ENCODE peak calls at places on chromosomes 3 and 15, in five cellular contexts. U is K562, P is GM12878, B is HCT116, K is HepG2. H is an unnamed sample.

GRCh38 chr3:11690863-11691833 is 47.4 kb upstream of the VGLL4 start:
- DNase-seq in U (no peak), P (no peak), K (peak), B (no peak), H (no peak)

GRCh38 chr3:60610441-60611112 is 640.7 kb downstream of the FHIT start:
- DNase-seq in P (no peak), K (no peak), U (no peak), B (no peak), H (no peak)

GRCh38 chr3:58043933-58044332 is 35.7 kb downstream of the FLNB start:
- DNase-seq in U (no peak), K (no peak), B (no peak), P (no peak), H (no peak)

GRCh38 chr3:57689367-57690053 is 3.4 kb downstream of the DENND6A start:
- DNase-seq in U (peak), B (no peak), K (no peak), P (no peak), H (no peak)

GRCh38 chr3:125013095-125013494 is 42.7 kb downstream of the HEG1 start:
- DNase-seq in P (no peak), B (no peak), K (no peak), U (no peak), H (no peak)

GRCh38 chr3:146334151-146334550 is 83.2 kb upstream of the PLSCR4 start:
- DNase-seq in U (no peak), K (no peak), P (no peak), B (no peak), H (no peak)

GRCh38 chr3:100316656-100317069 is 17.9 kb upstream of the NIT2 start:
- DNase-seq in P (no peak), B (peak), U (peak), K (peak), H (no peak)

GRCh38 chr3:15272431-15273196 is 59.8 kb downstream of the SH3BP5 start:
- DNase-seq in U (no peak), B (no peak), P (no peak), K (no peak), H (no peak)

GRCh38 chr3:106215047-106215446 is 346.2 kb upstream of the CBLB start:
- DNase-seq in B (no peak), U (peak), K (no peak), P (no peak), H (no peak)

GRCh38 chr3:46902188-46902631 is 24.7 kb downstream of the PTH1R start:
- DNase-seq in P (no peak), K (no peak), B (no peak), U (no peak), H (no peak)

GRCh38 chr3:60912142-60912541 is 339.1 kb downstream of the FHIT start:
- DNase-seq in U (no peak), B (no peak), K (no peak), P (no peak), H (no peak)

GRCh38 chr3:11291808-11292207 is 19.6 kb downstream of the ATG7 start:
- DNase-seq in U (no peak), P (no peak), B (no peak), K (no peak), H (no peak)

GRCh38 chr3:195106418-195106906 is 164.5 kb downstream of the XXYLT1 start:
- DNase-seq in U (peak), B (no peak), K (no peak), P (no peak), H (no peak)
- TF ChIP-seq SIN3A in U (no peak), B (no peak), K (no peak), P (peak), H (no peak)

GRCh38 chr15:92452143-92452542 is 58.5 kb downstream of the ST8SIA2 start:
- DNase-seq in B (no peak), K (no peak), U (no peak), P (no peak), H (no peak)
- TF ChIP-seq ZNF274 in B (no peak), K (no peak), U (no peak), P (no peak), H (no peak)

DNA sequence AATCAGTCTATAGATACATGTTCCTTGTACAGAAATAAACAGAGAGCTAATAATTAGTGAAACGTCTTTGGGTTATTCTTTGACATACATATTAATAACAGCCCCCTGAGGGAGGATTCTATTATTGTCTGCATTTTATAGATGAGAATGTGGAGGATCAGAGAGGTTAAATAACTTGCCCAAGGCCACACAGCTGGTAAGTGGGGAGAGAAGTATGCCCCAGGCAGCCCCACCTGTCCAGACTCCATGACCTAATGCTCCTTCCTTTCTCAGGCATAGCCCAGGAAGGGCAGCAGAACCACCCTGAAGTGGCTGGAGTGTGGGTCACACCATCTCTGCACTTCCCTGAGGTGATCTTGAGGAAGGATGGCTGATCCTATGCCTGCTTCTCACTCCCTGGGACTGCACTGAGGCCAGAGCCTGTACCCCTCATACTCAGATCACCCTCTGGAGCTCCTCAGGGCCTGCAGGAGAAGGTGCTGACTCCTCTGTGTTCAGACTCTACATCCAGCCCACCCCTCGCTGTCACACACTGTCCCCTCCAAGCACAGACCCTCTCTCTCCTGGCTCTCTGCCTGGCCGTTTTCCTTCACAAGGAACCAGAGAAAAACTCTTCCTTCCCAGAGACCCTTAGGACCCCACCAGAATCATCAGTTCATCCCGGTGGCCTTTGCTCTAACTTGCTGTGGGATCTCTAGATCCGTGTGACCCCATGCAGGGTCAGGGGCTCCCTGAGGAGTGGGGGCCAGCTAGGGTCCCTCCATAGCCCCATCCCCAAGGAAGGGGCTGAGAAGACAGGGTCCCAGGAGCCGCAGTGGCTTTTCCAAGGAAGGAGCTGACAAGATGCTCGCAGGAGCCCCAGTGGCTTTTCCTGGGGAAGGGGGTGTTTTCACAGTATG is 4.4 kb upstream of the HHATL start:
- DNase-seq in K (no peak), U (no peak), B (no peak), P (no peak), H (no peak)
- TF ChIP-seq SIN3A in K (no peak), U (no peak), B (no peak), P (no peak), H (no peak)

DNA sequence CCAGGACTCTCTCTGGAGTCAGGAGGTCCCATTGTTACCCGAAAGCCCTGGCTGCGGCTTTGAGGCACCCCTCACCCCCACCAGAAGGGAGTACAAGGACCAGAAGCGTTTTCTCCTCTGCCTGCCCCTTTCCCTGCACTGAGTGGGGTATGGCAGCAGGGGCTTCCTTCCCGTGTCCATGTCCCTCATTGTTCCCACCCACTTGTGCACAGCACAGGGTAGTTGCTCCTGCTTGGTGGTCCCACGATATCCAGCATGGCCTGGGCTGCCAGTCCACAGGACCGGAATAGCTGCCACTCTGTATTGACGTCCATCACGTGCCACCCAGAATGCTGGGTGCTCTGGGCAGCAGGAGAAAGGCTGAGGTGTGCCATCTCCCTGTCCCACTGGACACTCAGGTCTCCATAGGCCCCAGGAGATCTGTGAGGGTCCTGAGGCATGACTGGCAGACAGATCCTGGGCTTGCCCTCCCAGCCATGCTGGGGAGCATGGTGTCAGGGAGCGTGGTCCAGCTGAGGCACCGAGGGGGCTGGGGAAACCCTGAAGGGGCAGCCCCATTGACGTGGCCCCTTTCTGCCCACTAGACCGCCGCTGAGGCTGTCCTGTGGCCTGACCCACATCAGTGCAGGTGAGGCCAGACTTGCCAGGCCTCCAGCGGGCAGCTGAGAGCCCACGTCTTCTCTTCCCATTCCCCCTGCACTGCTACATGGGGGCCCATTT is 45.3 kb upstream of the SEC22A start:
- DNase-seq in U (no peak), B (no peak), P (no peak), K (no peak), H (peak)
- TF ChIP-seq ZNF274 in U (no peak), B (no peak), P (no peak), K (no peak), H (no peak)

GRCh38 chr15:66253643-66254363 is at the start of gene MEGF11:
- DNase-seq in K (no peak), P (no peak), U (peak), B (no peak), H (peak)
- TF ChIP-seq SIN3A in K (no peak), P (no peak), U (no peak), B (no peak), H (peak)

DNA sequence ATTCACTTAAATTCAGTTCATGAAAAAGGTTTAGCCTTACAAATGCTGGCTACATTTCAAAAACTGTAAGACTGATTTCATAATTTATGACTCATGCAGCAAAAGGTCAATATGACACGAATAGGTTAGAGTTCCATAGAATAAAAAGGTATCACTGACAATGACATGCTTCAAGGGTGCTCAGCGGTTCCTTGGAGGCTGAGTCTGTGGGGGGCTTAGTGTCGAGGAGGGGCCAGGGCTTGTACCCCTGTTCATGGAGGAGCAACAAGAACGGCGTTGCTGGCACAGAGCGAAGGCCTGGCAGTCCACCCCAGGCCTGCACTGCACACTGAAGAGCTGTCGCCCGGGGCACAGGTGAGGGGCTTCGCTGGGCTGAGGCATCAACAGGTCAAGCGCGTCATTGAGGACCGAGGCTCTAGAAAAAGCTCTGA is 174.2 kb downstream of the NR1D2 start:
- DNase-seq in B (peak), U (no peak), K (no peak), P (no peak), H (no peak)
- TF ChIP-seq ZNF274 in B (no peak), U (no peak), K (no peak), P (no peak), H (no peak)

GRCh38 chr3:150410311-150411105 is 2.4 kb downstream of the TSC22D2 start:
- DNase-seq in B (no peak), K (no peak), P (no peak), U (no peak), H (no peak)
- TF ChIP-seq SIN3A in B (no peak), K (no peak), P (peak), U (peak), H (no peak)

DNA sequence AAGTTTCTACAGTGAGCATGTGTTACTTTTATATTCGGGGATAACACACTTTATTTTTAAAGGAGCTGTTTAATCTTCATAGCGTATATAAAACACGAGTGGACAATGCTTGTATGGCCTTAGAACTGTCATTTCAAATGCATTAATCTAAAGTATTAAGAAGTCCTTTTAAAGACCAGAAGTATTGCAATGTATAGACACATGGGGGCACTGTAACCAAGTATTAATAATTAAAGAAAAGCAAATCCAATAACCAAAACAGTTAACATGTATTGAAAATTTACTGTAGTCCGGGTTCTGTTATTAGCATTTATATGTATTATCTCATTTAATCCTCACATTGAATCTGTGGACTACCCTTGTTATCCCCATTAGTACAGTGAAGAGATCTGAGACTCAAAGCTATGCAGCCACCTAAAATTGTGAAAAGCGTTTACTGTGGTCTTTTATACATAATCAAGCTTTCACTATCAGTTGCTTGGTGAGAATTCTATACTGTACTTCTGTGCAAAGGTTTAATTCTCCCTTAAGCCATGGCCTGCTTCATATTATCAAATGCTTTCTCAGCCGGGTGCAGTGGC is 10.1 kb downstream of the ARL14 start:
- DNase-seq in B (no peak), P (no peak), K (peak), U (no peak), H (no peak)
- TF ChIP-seq ZNF274 in B (no peak), P (no peak), K (no peak), U (no peak), H (no peak)

H was measured in H1.